ENCODE peak calls at places on chromosomes 13 and 19, in eight cellular contexts. D, Y, I, E, T, C, S and F are unnamed samples.
A peak's percentile ranks its signal among the peaks of the same experiment; 100 is the strongest.

GRCh38 chr13:113588394-113589111 is 4.0 kb downstream of the TFDP1 start:
- DNase-seq in D (no peak), Y (no peak), I (no peak), E (no peak), T (no peak), C (no peak), S (no peak), F (no peak)

GRCh38 chr19:6103894-6104293 is 6.4 kb downstream of the RFX2 start:
- DNase-seq in D (no peak), Y (no peak), I (no peak), E (no peak), T (no peak), C (no peak), S (no peak), F (no peak)

GRCh38 chr13:35796627-35797026 is 320.1 kb upstream of the MAB21L1 start:
- DNase-seq in D (no peak), Y (no peak), I (no peak), E (no peak), T (no peak), C (no peak), S (no peak), F (no peak)

GRCh38 chr13:19572280-19572679 is 10.9 kb upstream of the TPTE2 start:
- DNase-seq in D (no peak), Y (no peak), I (no peak), E (no peak), T (no peak), C (no peak), S (no peak), F (no peak)

GRCh38 chr13:110062077-110062776 is 244.7 kb downstream of the COL4A1 start:
- DNase-seq in D (no peak), Y (no peak), I (peak; percentile 27), E (no peak), T (peak; percentile 52), C (no peak), S (no peak), F (no peak)

GRCh38 chr19:35206379-35206778 is 22.2 kb downstream of the FAM187B start:
- DNase-seq in D (no peak), Y (no peak), I (no peak), E (no peak), T (no peak), C (no peak), S (no peak), F (no peak)

GRCh38 chr13:53141336-53141735 is 112.7 kb downstream of the OLFM4 start:
- DNase-seq in D (no peak), Y (no peak), I (peak; percentile 29), E (no peak), T (no peak), C (no peak), S (no peak), F (no peak)

GRCh38 chr19:57302020-57302465 is 18.2 kb upstream of the ZNF543 start:
- DNase-seq in D (no peak), Y (peak; percentile 58), I (peak; percentile 98), E (no peak), T (no peak), C (peak; percentile 86), S (no peak), F (no peak)

GRCh38 chr13:41461527-41462124 is 4.3 kb downstream of the RGCC start:
- DNase-seq in D (no peak), Y (no peak), I (no peak), E (no peak), T (no peak), C (no peak), S (no peak), F (no peak)

GRCh38 chr13:40470665-40471064 is 195.8 kb downstream of the FOXO1 start:
- DNase-seq in D (no peak), Y (no peak), I (no peak), E (no peak), T (no peak), C (no peak), S (no peak), F (no peak)

GRCh38 chr13:77378662-77379061 is 51.8 kb upstream of the MYCBP2 start:
- DNase-seq in D (no peak), Y (no peak), I (no peak), E (no peak), T (no peak), C (no peak), S (no peak), F (no peak)

GRCh38 chr19:38877781-38878574 is at the start of gene RINL:
- DNase-seq in D (no peak), Y (no peak), I (no peak), E (no peak), T (no peak), C (no peak), S (peak; percentile 52), F (no peak)

GRCh38 chr19:50933640-50934039 is 19.2 kb downstream of the KLK5 start:
- DNase-seq in D (no peak), Y (no peak), I (peak; percentile 60), E (no peak), T (no peak), C (no peak), S (no peak), F (no peak)

GRCh38 chr13:59112375-59112774 is 1051.4 kb downstream of the DIAPH3 start:
- DNase-seq in D (peak; percentile 83), Y (peak; percentile 11), I (peak; percentile 87), E (no peak), T (no peak), C (peak; percentile 75), S (no peak), F (no peak)

GRCh38 chr13:39910041-39910440 is 254.6 kb downstream of the COG6 start:
- DNase-seq in D (no peak), Y (peak; percentile 9), I (no peak), E (no peak), T (no peak), C (no peak), S (no peak), F (no peak)

GRCh38 chr19:15129856-15130580 is 22.8 kb downstream of the SYDE1 start:
- DNase-seq in D (no peak), Y (peak; percentile 28), I (no peak), E (no peak), T (no peak), C (no peak), S (peak; percentile 29), F (no peak)

GRCh38 chr13:32354040-32354439 is 38.7 kb downstream of the BRCA2 start:
- DNase-seq in D (no peak), Y (no peak), I (no peak), E (no peak), T (no peak), C (no peak), S (no peak), F (no peak)

GRCh38 chr19:33437351-33438015 is 64.0 kb downstream of the CEBPG start:
- DNase-seq in D (no peak), Y (no peak), I (no peak), E (no peak), T (peak; percentile 10), C (no peak), S (no peak), F (no peak)

GRCh38 chr19:45527731-45528130 is 20.5 kb downstream of the VASP start:
- DNase-seq in D (no peak), Y (peak; percentile 54), I (no peak), E (no peak), T (no peak), C (no peak), S (no peak), F (no peak)

GRCh38 chr13:109510036-109510435 is 276.3 kb downstream of the IRS2 start:
- DNase-seq in D (no peak), Y (no peak), I (no peak), E (no peak), T (no peak), C (no peak), S (no peak), F (no peak)

GRCh38 chr19:9913237-9914000 is 22.9 kb downstream of the OLFM2 start:
- DNase-seq in D (no peak), Y (no peak), I (no peak), E (no peak), T (peak; percentile 25), C (no peak), S (no peak), F (no peak)

GRCh38 chr13:57224414-57224813 is 57.4 kb downstream of the PRR20E start:
- DNase-seq in D (no peak), Y (no peak), I (no peak), E (no peak), T (no peak), C (no peak), S (no peak), F (no peak)

GRCh38 chr13:99315186-99315585 is 8.0 kb upstream of the GPR183 start:
- DNase-seq in D (no peak), Y (no peak), I (no peak), E (no peak), T (no peak), C (no peak), S (no peak), F (no peak)